ENCODE peak calls at places on chromosomes 4 and X, in ten cellular contexts. One of them, this sample, is unnamed.

GRCh38 chr4:1348014-1348513 is 1.1 kb downstream of the UVSSA start:
- DNase-seq in tibial nerve: no peak
- DNase-seq in AG04449: no peak
- DNase-seq in fibroblast of mammary gland: no peak
- DNase-seq in AG08396: no peak
- DNase-seq in naive thymus-derived CD8-positive, alpha-beta T cell: no peak
- DNase-seq in NCI-H748 treated with DMSO at 0.1 percent for 48 hours: no peak
- DNase-seq in astrocyte of the spinal cord: no peak
- DNase-seq in HT-29: peak
- DNase-seq in WTC11: no peak
- DNase-seq in this sample: no peak

GRCh38 chr4:6734165-6734786 is 18.3 kb downstream of the BLOC1S4 start:
- DNase-seq in HT-29: no peak
- DNase-seq in AG04449: no peak
- DNase-seq in NCI-H748 treated with DMSO at 0.1 percent for 48 hours: no peak
- DNase-seq in AG08396: no peak
- DNase-seq in tibial nerve: no peak
- DNase-seq in astrocyte of the spinal cord: no peak
- DNase-seq in WTC11: no peak
- DNase-seq in naive thymus-derived CD8-positive, alpha-beta T cell: no peak
- DNase-seq in fibroblast of mammary gland: no peak
- DNase-seq in this sample: no peak

GRCh38 chr4:77776182-77777134 is 42.7 kb downstream of the CNOT6L start:
- DNase-seq in fibroblast of mammary gland: no peak
- DNase-seq in NCI-H748 treated with DMSO at 0.1 percent for 48 hours: no peak
- DNase-seq in tibial nerve: no peak
- DNase-seq in WTC11: no peak
- DNase-seq in AG04449: peak
- DNase-seq in astrocyte of the spinal cord: peak
- DNase-seq in naive thymus-derived CD8-positive, alpha-beta T cell: no peak
- DNase-seq in HT-29: no peak
- DNase-seq in AG08396: peak
- DNase-seq in this sample: no peak

GRCh38 chrX:111376486-111376885 is 35.5 kb downstream of the DCX start:
- DNase-seq in AG08396: no peak
- DNase-seq in fibroblast of mammary gland: no peak
- DNase-seq in naive thymus-derived CD8-positive, alpha-beta T cell: no peak
- DNase-seq in WTC11: no peak
- DNase-seq in AG04449: no peak
- DNase-seq in HT-29: no peak
- DNase-seq in astrocyte of the spinal cord: no peak
- DNase-seq in tibial nerve: no peak
- DNase-seq in NCI-H748 treated with DMSO at 0.1 percent for 48 hours: no peak
- DNase-seq in this sample: no peak

GRCh38 chrX:138026211-138026610 is 460.3 kb downstream of the ZIC3 start:
- DNase-seq in HT-29: no peak
- DNase-seq in WTC11: no peak
- DNase-seq in astrocyte of the spinal cord: peak
- DNase-seq in fibroblast of mammary gland: peak
- DNase-seq in AG04449: no peak
- DNase-seq in AG08396: peak
- DNase-seq in naive thymus-derived CD8-positive, alpha-beta T cell: no peak
- DNase-seq in tibial nerve: no peak
- DNase-seq in NCI-H748 treated with DMSO at 0.1 percent for 48 hours: peak
- DNase-seq in this sample: no peak

GRCh38 chrX:129736491-129736890 is 2.3 kb upstream of the XPNPEP2 start:
- DNase-seq in fibroblast of mammary gland: no peak
- DNase-seq in tibial nerve: no peak
- DNase-seq in WTC11: no peak
- DNase-seq in NCI-H748 treated with DMSO at 0.1 percent for 48 hours: no peak
- DNase-seq in AG04449: no peak
- DNase-seq in AG08396: no peak
- DNase-seq in HT-29: no peak
- DNase-seq in astrocyte of the spinal cord: no peak
- DNase-seq in naive thymus-derived CD8-positive, alpha-beta T cell: no peak
- DNase-seq in this sample: no peak

GRCh38 chr4:101956068-101956805 is 165.7 kb downstream of the BANK1 start:
- DNase-seq in WTC11: no peak
- DNase-seq in astrocyte of the spinal cord: no peak
- DNase-seq in AG08396: no peak
- DNase-seq in naive thymus-derived CD8-positive, alpha-beta T cell: no peak
- DNase-seq in fibroblast of mammary gland: no peak
- DNase-seq in AG04449: no peak
- DNase-seq in tibial nerve: no peak
- DNase-seq in HT-29: no peak
- DNase-seq in NCI-H748 treated with DMSO at 0.1 percent for 48 hours: no peak
- DNase-seq in this sample: no peak

GRCh38 chr4:173257732-173258717 is 76.1 kb downstream of the HMGB2 start:
- DNase-seq in WTC11: peak
- DNase-seq in NCI-H748 treated with DMSO at 0.1 percent for 48 hours: peak
- DNase-seq in tibial nerve: no peak
- DNase-seq in HT-29: peak
- DNase-seq in fibroblast of mammary gland: peak
- DNase-seq in AG04449: no peak
- DNase-seq in naive thymus-derived CD8-positive, alpha-beta T cell: peak
- DNase-seq in astrocyte of the spinal cord: peak
- DNase-seq in AG08396: peak
- DNase-seq in this sample: peak

GRCh38 chr4:124431663-124432192 is 280.8 kb downstream of the ANKRD50 start:
- DNase-seq in naive thymus-derived CD8-positive, alpha-beta T cell: no peak
- DNase-seq in NCI-H748 treated with DMSO at 0.1 percent for 48 hours: no peak
- DNase-seq in tibial nerve: no peak
- DNase-seq in AG04449: no peak
- DNase-seq in astrocyte of the spinal cord: no peak
- DNase-seq in fibroblast of mammary gland: peak
- DNase-seq in WTC11: no peak
- DNase-seq in HT-29: peak
- DNase-seq in AG08396: no peak
- DNase-seq in this sample: no peak

GRCh38 chr4:67198757-67199156 is 346.5 kb downstream of the CENPC start:
- DNase-seq in fibroblast of mammary gland: peak
- DNase-seq in NCI-H748 treated with DMSO at 0.1 percent for 48 hours: no peak
- DNase-seq in HT-29: peak
- DNase-seq in AG04449: no peak
- DNase-seq in WTC11: no peak
- DNase-seq in AG08396: no peak
- DNase-seq in astrocyte of the spinal cord: peak
- DNase-seq in naive thymus-derived CD8-positive, alpha-beta T cell: no peak
- DNase-seq in tibial nerve: no peak
- DNase-seq in this sample: no peak